ENCODE peak calls at places on chromosomes 16 and 17, in seven cellular contexts. M, Q, K, W, G, P and V are unnamed samples.

GRCh38 chr17:691423-691822 is 23.2 kb downstream of the VPS53 start:
- DNase-seq in M (no peak), Q (no peak), G (no peak), K (no peak), P (no peak), W (no peak), V (no peak)

GRCh38 chr16:11977206-11978041 is 890 bp downstream of the SNX29 start:
- DNase-seq in K (no peak), G (peak), M (no peak), Q (peak), W (no peak), P (no peak), V (no peak)

GRCh38 chr16:31471241-31471874 is 594 bp upstream of the TGFB1I1 start:
- DNase-seq in Q (no peak), P (no peak), K (no peak), G (no peak), W (no peak), M (no peak), V (no peak)

GRCh38 chr17:19270951-19271611 is 33.9 kb downstream of the EPN2 start:
- DNase-seq in Q (no peak), W (no peak), K (no peak), P (no peak), G (no peak), M (no peak), V (no peak)

GRCh38 chr17:37024181-37024637 is 75.5 kb downstream of the AATF start:
- DNase-seq in K (no peak), Q (no peak), G (no peak), W (no peak), P (no peak), M (no peak), V (no peak)

GRCh38 chr17:76574166-76574565 is 11.5 kb downstream of the ST6GALNAC2 start:
- DNase-seq in Q (no peak), P (no peak), G (no peak), M (no peak), K (no peak), W (no peak), V (no peak)

GRCh38 chr17:72539981-72540897 is 419.4 kb downstream of the SOX9 start:
- DNase-seq in M (peak), W (peak), K (peak), G (peak), Q (peak), P (peak), V (peak)

GRCh38 chr16:1564325-1564724 is 30.9 kb downstream of the TMEM204 start:
- DNase-seq in Q (no peak), W (no peak), P (no peak), G (no peak), K (no peak), M (no peak), V (no peak)

GRCh38 chr16:80806957-80807356 is 2.6 kb upstream of the CDYL2 start:
- DNase-seq in Q (peak), G (no peak), P (peak), W (peak), M (peak), K (peak), V (no peak)

GRCh38 chr17:33892677-33893076 is 362.4 kb upstream of the CCL2 start:
- DNase-seq in G (no peak), Q (no peak), M (no peak), W (no peak), P (no peak), K (no peak), V (no peak)

GRCh38 chr17:75814900-75815373 is 29.3 kb downstream of the UNC13D start:
- DNase-seq in M (no peak), P (no peak), Q (peak), K (no peak), W (no peak), G (no peak), V (no peak)

GRCh38 chr17:28173071-28173561 is 130.6 kb downstream of the NLK start:
- DNase-seq in M (no peak), Q (no peak), K (no peak), G (no peak), W (no peak), P (no peak), V (no peak)

GRCh38 chr16:50371936-50372595 is 3.3 kb upstream of the BRD7 start:
- DNase-seq in K (no peak), M (no peak), W (no peak), G (no peak), Q (no peak), P (no peak), V (no peak)

GRCh38 chr17:35969558-35970442 is 11.5 kb downstream of the CCL16 start:
- DNase-seq in P (peak), Q (peak), G (peak), M (peak), W (peak), K (peak), V (peak)

GRCh38 chr16:337437-337836 is 15.1 kb downstream of the AXIN1 start:
- DNase-seq in G (no peak), K (no peak), Q (no peak), W (no peak), M (no peak), P (no peak), V (no peak)

GRCh38 chr16:66523861-66524354 is 26.0 kb downstream of the TK2 start:
- DNase-seq in W (no peak), M (no peak), Q (no peak), K (peak), P (no peak), G (no peak), V (no peak)

GRCh38 chr17:81339180-81339501 is 44.0 kb upstream of the SLC38A10 start:
- DNase-seq in Q (no peak), P (no peak), W (no peak), G (no peak), K (no peak), M (no peak), V (no peak)

GRCh38 chr16:86228713-86229112 is 281.6 kb upstream of the FOXF1 start:
- DNase-seq in W (no peak), G (no peak), Q (no peak), K (no peak), M (no peak), P (no peak), V (no peak)

GRCh38 chr17:78999947-79000395 is 9.6 kb downstream of the CANT1 start:
- DNase-seq in Q (no peak), K (no peak), W (no peak), G (peak), M (no peak), P (no peak), V (no peak)

GRCh38 chr17:51860934-51861561 is 297.5 kb downstream of the CA10 start:
- DNase-seq in P (no peak), W (no peak), M (no peak), G (no peak), K (peak), Q (peak), V (peak)

GRCh38 chr16:27529962-27530361 is 19.8 kb downstream of the GTF3C1 start:
- DNase-seq in P (no peak), W (no peak), K (no peak), M (no peak), Q (no peak), G (no peak), V (no peak)

GRCh38 chr16:31076319-31076718 is 2.1 kb downstream of the ZNF646 start:
- DNase-seq in P (no peak), W (no peak), Q (no peak), G (no peak), M (no peak), K (no peak), V (no peak)

GRCh38 chr17:17506181-17506741 is 10.1 kb upstream of the RASD1 start:
- DNase-seq in Q (no peak), G (no peak), W (no peak), M (no peak), P (no peak), K (no peak), V (no peak)

GRCh38 chr17:9174779-9175574 is 153.7 kb downstream of the NTN1 start:
- DNase-seq in K (no peak), M (no peak), Q (no peak), G (no peak), P (no peak), W (no peak), V (no peak)

GRCh38 chr17:27533068-27533397 is 76.8 kb downstream of the KSR1 start:
- DNase-seq in G (no peak), P (no peak), M (no peak), Q (no peak), W (no peak), K (no peak), V (no peak)

GRCh38 chr17:37831492-37831891 is 86.6 kb upstream of the HNF1B start:
- DNase-seq in M (no peak), Q (no peak), W (no peak), G (no peak), P (no peak), K (no peak), V (no peak)

GRCh38 chr17:55577011-55577586 is 65.8 kb upstream of the SMIM36 start:
- DNase-seq in M (peak), G (peak), W (peak), P (peak), K (peak), Q (no peak), V (no peak)